ENCODE peak calls at places on chromosomes 16 and 17, in ten cellular contexts. L is effector memory CD4-positive, alpha-beta T cell; O is CD4-positive, alpha-beta memory T cell; B is tibial artery; M is heart left ventricle; K is adipocyte; P is colonic mucosa; F is neuronal stem cell; E is aorta; N is HepG2. X is an unnamed sample.

GRCh38 chr16:79334127-79334526 is 266.4 kb downstream of the MAF start:
- DNase-seq in M (no peak), F (no peak), B (no peak), L (no peak), N (peak; percentile 16), O (no peak), E (no peak), P (no peak), K (no peak), X (no peak)

GRCh38 chr16:30478766-30479478 is 6.4 kb downstream of the ITGAL start:
- DNase-seq in B (no peak), N (no peak), L (no peak), F (no peak), K (no peak), O (no peak), P (no peak), E (no peak), M (no peak), X (no peak)

GRCh38 chr17:78252111-78252634 is 20.7 kb downstream of the TMEM235 start:
- DNase-seq in O (peak; percentile 92), P (peak; percentile 42), B (no peak), L (peak; percentile 84), M (no peak), F (no peak), N (no peak), E (peak; percentile 71), K (no peak), X (no peak)

GRCh38 chr17:42200702-42201101 is 6.4 kb upstream of the GHDC start:
- DNase-seq in F (no peak), P (peak; percentile 47), E (no peak), K (no peak), L (no peak), N (no peak), B (no peak), M (peak; percentile 82), O (no peak), X (peak; percentile 60)

GRCh38 chr16:2197765-2198164 is 1.4 kb upstream of the CASKIN1 start:
- DNase-seq in L (no peak), M (no peak), E (no peak), F (no peak), B (no peak), N (no peak), O (no peak), K (no peak), P (no peak), X (no peak)

GRCh38 chr16:17437142-17437720 is 33.5 kb downstream of the XYLT1 start:
- DNase-seq in P (no peak), F (no peak), B (peak; percentile 16), L (no peak), N (no peak), O (no peak), M (no peak), K (no peak), E (no peak), X (no peak)

GRCh38 chr17:67602974-67603373 is 114.8 kb upstream of the NOL11 start:
- DNase-seq in O (peak; percentile 41), L (peak; percentile 3), P (peak; percentile 22), F (peak; percentile 27), N (peak; percentile 71), M (no peak), B (no peak), K (peak; percentile 59), E (no peak), X (peak; percentile 56)

GRCh38 chr16:89863741-89864391 is 9.5 kb upstream of the TCF25 start:
- DNase-seq in E (no peak), P (no peak), M (peak; percentile 59), F (no peak), B (no peak), L (peak; percentile 21), O (peak; percentile 58), K (peak; percentile 21), N (no peak), X (no peak)

GRCh38 chr17:57125406-57125805 is 40.4 kb downstream of the AKAP1 start:
- DNase-seq in M (no peak), E (no peak), N (no peak), O (no peak), F (no peak), L (no peak), B (no peak), K (no peak), P (no peak), X (no peak)

GRCh38 chr17:57124053-57124452 is 39.0 kb downstream of the AKAP1 start:
- DNase-seq in B (no peak), F (no peak), L (no peak), N (no peak), M (no peak), E (no peak), O (no peak), K (no peak), P (no peak), X (no peak)

GRCh38 chr17:57117798-57118197 is 32.8 kb downstream of the AKAP1 start:
- DNase-seq in O (no peak), F (no peak), L (no peak), K (no peak), P (no peak), B (no peak), N (no peak), M (no peak), E (no peak), X (no peak)

GRCh38 chr17:57121308-57122042 is 36.4 kb downstream of the AKAP1 start:
- DNase-seq in K (peak; percentile 69), B (no peak), P (no peak), O (no peak), M (peak; percentile 41), L (no peak), E (no peak), F (peak; percentile 51), N (no peak), X (peak; percentile 70)

GRCh38 chr17:57120814-57121213 is 35.8 kb downstream of the AKAP1 start:
- DNase-seq in M (no peak), O (no peak), B (no peak), N (peak; percentile 60), P (no peak), F (no peak), K (no peak), L (no peak), E (no peak), X (no peak)
- H3K36me3 ChIP-seq in M (peaks cover 76% of the 10 kb centered on the region), O (peaks cover 27% of the 10 kb centered on the region), B (peaks cover 90% of the 10 kb centered on the region), N (peaks cover 75% of the 10 kb centered on the region), P (peaks cover 27% of the 10 kb centered on the region), F (peaks cover 97% of the 10 kb centered on the region), K (peaks cover 65% of the 10 kb centered on the region), L (peaks cover 46% of the 10 kb centered on the region), E (peaks cover 24% of the 10 kb centered on the region), X (no peaks in the 10 kb centered on the region)

GRCh38 chr17:17820046-17820445 is 16.7 kb downstream of the SREBF1 start:
- DNase-seq in F (no peak), L (no peak), K (no peak), E (no peak), O (no peak), P (peak; percentile 22), M (no peak), B (no peak), N (no peak), X (no peak)
- H3K4me1 ChIP-seq in F (peaks cover 50% of the 10 kb centered on the region), L (peaks cover 45% of the 10 kb centered on the region), K (peaks cover 66% of the 10 kb centered on the region), E (no peaks in the 10 kb centered on the region), O (peaks cover 60% of the 10 kb centered on the region), P (peaks cover 51% of the 10 kb centered on the region), M (peaks cover 54% of the 10 kb centered on the region), B (no peaks in the 10 kb centered on the region), N (peaks cover 66% of the 10 kb centered on the region), X (peaks cover 51% of the 10 kb centered on the region)

GRCh38 chr17:60522889-60523626 is 3.0 kb downstream of the APPBP2 start:
- DNase-seq in L (no peak), M (no peak), E (no peak), O (no peak), P (no peak), B (no peak), N (no peak), F (no peak), K (peak; percentile 28), X (no peak)

GRCh38 chr17:60523822-60524221 is 2.2 kb downstream of the APPBP2 start:
- DNase-seq in K (no peak), M (no peak), F (no peak), N (no peak), O (no peak), E (no peak), L (no peak), B (no peak), P (no peak), X (no peak)

GRCh38 chr17:60525347-60525623 is 757 bp downstream of the APPBP2 start:
- DNase-seq in N (no peak), M (no peak), F (no peak), E (no peak), P (peak; percentile 44), K (peak; percentile 56), B (no peak), O (no peak), L (no peak), X (peak; percentile 40)

GRCh38 chr17:60525624-60526514 is at the start of gene APPBP2:
- DNase-seq in M (peak; percentile 92), L (peak; percentile 60), K (peak; percentile 97), P (peak; percentile 91), N (peak; percentile 83), B (peak; percentile 93), O (peak; percentile 75), F (peak; percentile 86), E (peak; percentile 96), X (peak; percentile 94)

DNA sequence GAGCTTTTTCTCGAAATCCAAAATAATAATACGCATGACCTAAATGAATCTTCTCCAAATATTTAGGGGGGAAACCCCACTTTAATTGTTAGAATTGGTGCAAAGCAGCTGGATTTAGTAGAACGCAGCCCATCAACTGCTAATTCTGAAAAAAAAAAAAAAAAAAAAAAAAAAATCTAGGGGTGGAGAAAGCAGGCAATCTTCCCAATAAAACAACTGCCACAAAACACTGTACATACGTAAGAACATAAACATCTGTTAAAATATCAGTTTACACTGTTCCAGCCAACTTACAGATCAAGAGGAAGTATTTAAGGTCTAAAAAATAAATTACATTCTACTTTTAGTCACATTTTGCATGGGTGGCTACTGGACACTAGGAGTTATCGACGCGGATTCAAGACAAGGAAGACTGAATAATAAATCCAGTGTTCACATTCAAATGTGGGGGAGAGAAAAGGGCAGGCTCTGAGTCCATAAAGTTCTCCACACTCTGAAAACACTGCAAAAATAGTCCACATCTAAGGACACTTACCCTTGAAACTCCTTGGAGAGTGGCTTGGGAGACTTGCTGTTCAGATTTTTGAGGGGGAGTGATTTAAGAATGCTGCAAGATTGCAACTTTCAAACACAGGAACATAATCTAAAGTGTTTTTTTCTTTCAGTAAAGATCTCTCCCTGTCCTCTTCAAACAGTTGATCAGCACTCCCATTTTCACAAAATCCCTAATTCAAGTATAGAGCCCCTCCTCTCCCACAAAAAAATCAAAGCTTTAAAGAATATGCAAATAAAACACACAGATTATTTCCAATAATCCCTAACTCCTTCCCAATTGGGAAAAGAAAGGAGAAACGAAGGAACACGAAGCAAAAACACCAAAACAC is 1.3 kb downstream of the APPBP2 start:
- DNase-seq in M (no peak), K (peak; percentile 64), O (no peak), E (no peak), N (no peak), F (no peak), B (no peak), L (no peak), P (no peak), X (peak; percentile 13)
- H3K36me3 ChIP-seq in M (no peaks in the 10 kb centered on the region), K (peaks cover 8% of the 10 kb centered on the region), O (no peaks in the 10 kb centered on the region), E (no peaks in the 10 kb centered on the region), N (peaks cover 14% of the 10 kb centered on the region), F (peaks cover 35% of the 10 kb centered on the region), B (no peaks in the 10 kb centered on the region), L (no peaks in the 10 kb centered on the region), P (no peaks in the 10 kb centered on the region), X (no peaks in the 10 kb centered on the region)

GRCh38 chr16:4239020-4239419 is 2.9 kb downstream of the SRL start:
- DNase-seq in F (no peak), N (no peak), O (no peak), E (no peak), M (no peak), L (no peak), K (no peak), B (peak; percentile 75), P (no peak), X (no peak)

GRCh38 chr16:4231886-4232285 is 10.0 kb downstream of the SRL start:
- DNase-seq in P (no peak), F (no peak), N (no peak), M (no peak), B (no peak), O (no peak), L (no peak), E (no peak), K (no peak), X (no peak)

GRCh38 chr16:4232541-4233386 is 9.1 kb downstream of the SRL start:
- DNase-seq in O (no peak), M (no peak), B (no peak), K (no peak), N (no peak), P (no peak), E (no peak), L (no peak), F (no peak), X (no peak)

GRCh38 chr16:4231367-4231766 is 10.5 kb downstream of the SRL start:
- DNase-seq in P (no peak), B (no peak), L (no peak), F (no peak), E (no peak), N (no peak), M (peak; percentile 51), K (no peak), O (no peak), X (no peak)

DNA sequence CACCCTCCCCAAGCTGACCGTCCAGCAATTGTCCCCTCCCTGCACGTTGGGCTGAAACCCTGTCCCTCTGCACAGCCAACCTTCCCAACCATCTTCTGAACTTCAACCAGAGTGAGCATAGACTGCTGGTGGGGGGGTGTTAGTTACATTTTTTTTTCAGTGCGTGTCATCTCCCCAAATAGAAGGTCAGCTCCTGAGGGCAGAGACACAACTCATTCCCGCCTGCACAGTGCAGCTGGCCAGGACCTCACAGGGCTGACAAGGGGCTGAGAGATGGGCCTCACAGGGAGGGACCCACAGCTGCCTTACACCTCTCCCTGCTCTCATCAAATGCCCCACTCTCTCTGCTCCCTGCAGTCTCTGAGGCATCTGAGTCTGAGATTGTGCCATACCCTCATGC is 8.4 kb downstream of the SRL start:
- DNase-seq in K (no peak), L (no peak), F (no peak), B (no peak), E (no peak), P (no peak), M (no peak), N (no peak), O (no peak), X (no peak)
- H3K4me1 ChIP-seq in K (peaks cover 7% of the 10 kb centered on the region), L (no peaks in the 10 kb centered on the region), F (no peaks in the 10 kb centered on the region), B (no peaks in the 10 kb centered on the region), E (no peaks in the 10 kb centered on the region), P (no peaks in the 10 kb centered on the region), M (peaks cover 39% of the 10 kb centered on the region), N (no peaks in the 10 kb centered on the region), O (no peaks in the 10 kb centered on the region), X (no peaks in the 10 kb centered on the region)

X was measured in hepatocyte.